ENCODE peak calls at places on chromosome 7, in seven cellular contexts. Q, Y, U, E, G, W and B are unnamed samples. For H3K27me3, the result is how much of the 10 kb centered on the place peaks cover.

GRCh38 chr7:100694196-100694745 is at the start of gene GIGYF1:
- DNase-seq in U (no peak), Q (peak), W (peak), Y (peak), E (peak), G (peak), B (no peak)

GRCh38 chr7:68441610-68442009 is 1156.7 kb upstream of the AUTS2 start:
- DNase-seq in E (no peak), Y (no peak), G (no peak), W (no peak), U (no peak), Q (no peak), B (no peak)

GRCh38 chr7:128265906-128266300 is 24.8 kb downstream of the LEP start:
- DNase-seq in U (no peak), E (no peak), Q (no peak), G (no peak), W (no peak), Y (no peak), B (no peak)

GRCh38 chr7:74297516-74298233 is 8.5 kb downstream of the CLIP2 start:
- DNase-seq in Q (no peak), Y (no peak), G (no peak), E (no peak), W (no peak), U (no peak), B (no peak)

GRCh38 chr7:132239422-132239994 is 336.8 kb downstream of the PLXNA4 start:
- DNase-seq in Q (no peak), Y (no peak), W (no peak), G (no peak), E (no peak), U (peak), B (no peak)

GRCh38 chr7:84981038-84981601 is 205.7 kb downstream of the SEMA3D start:
- DNase-seq in G (no peak), E (no peak), Y (no peak), U (peak), W (no peak), Q (no peak), B (no peak)

GRCh38 chr7:50534690-50535290 is 30.4 kb downstream of the DDC start:
- DNase-seq in U (peak), W (no peak), Y (no peak), Q (peak), E (no peak), G (peak), B (no peak)

GRCh38 chr7:146216371-146217041 is 99.9 kb downstream of the CNTNAP2 start:
- DNase-seq in E (no peak), Q (no peak), U (no peak), Y (no peak), G (no peak), W (no peak), B (no peak)

GRCh38 chr7:93447509-93447908 is 127.0 kb downstream of the CALCR start:
- DNase-seq in E (no peak), Q (no peak), G (no peak), Y (no peak), W (no peak), U (no peak), B (no peak)

GRCh38 chr7:99472561-99473314 is at the start of gene ZNF789:
- DNase-seq in G (peak), Q (peak), E (peak), U (peak), W (peak), Y (peak), B (peak)

GRCh38 chr7:38798552-38799267 is 110.3 kb downstream of the VPS41 start:
- DNase-seq in U (no peak), G (no peak), W (no peak), Y (peak), E (no peak), Q (peak), B (no peak)

GRCh38 chr7:40372031-40372430 is 237.2 kb downstream of the SUGCT start:
- DNase-seq in W (no peak), G (no peak), E (no peak), Q (no peak), Y (no peak), U (peak), B (no peak)

GRCh38 chr7:46512901-46513431 is 591.9 kb upstream of the IGFBP3 start:
- DNase-seq in W (no peak), E (no peak), U (no peak), G (peak), Q (no peak), Y (no peak), B (no peak)

DNA sequence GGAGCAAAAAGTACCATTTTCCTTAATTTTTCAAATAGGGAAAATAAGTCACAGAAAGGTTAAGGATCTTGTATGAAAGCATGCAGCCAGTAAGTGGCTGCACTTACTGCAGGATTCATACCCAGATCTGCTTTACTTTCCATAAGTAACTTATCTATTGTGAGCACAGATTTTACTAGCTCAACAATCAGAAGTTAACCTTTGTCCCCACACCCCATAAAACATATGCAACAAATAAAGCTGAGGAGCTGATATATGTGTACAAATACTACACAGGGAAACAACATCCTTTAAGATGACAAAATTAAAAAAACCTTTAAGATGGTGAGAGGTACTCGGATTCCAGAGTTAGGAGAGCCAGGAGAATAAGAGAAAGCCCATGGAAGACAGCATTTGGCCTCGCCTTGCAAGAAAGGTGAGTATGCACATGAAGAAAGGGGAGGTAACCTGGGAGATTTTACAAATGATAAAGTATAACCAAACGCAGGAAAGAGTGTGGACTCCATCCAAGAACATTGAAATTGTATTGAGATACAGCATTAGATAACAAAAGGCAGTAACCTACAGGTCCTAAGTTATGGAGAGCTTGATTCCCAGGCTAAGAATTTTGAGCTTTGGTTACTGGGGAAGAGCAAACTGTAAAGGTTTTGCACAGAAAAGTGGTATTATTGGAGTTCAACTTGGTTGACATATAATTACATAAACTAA is 87.1 kb downstream of the ITGB8 start:
- DNase-seq in W (no peak), E (no peak), Y (no peak), U (no peak), G (no peak), Q (no peak), B (no peak)
- H3K4me3 ChIP-seq in W (no peak), E (no peak), Y (no peak), U (no peak), G (no peak), Q (no peak), B (no peak)

GRCh38 chr7:96992624-96993452 is 12.5 kb upstream of the DLX6 start:
- DNase-seq in W (no peak), U (no peak), Q (peak), Y (no peak), E (no peak), G (no peak), B (no peak)

GRCh38 chr7:96995406-96996110 is 9.8 kb upstream of the DLX6 start:
- DNase-seq in G (no peak), Q (peak), Y (no peak), U (no peak), E (no peak), W (no peak), B (no peak)

GRCh38 chr7:96993980-96994379 is 11.4 kb upstream of the DLX6 start:
- DNase-seq in G (no peak), W (no peak), Y (no peak), E (no peak), Q (no peak), U (no peak), B (no peak)

GRCh38 chr7:96991850-96992623 is 13.3 kb upstream of the DLX6 start:
- DNase-seq in Y (no peak), G (no peak), E (no peak), U (no peak), W (no peak), Q (no peak), B (no peak)

DNA sequence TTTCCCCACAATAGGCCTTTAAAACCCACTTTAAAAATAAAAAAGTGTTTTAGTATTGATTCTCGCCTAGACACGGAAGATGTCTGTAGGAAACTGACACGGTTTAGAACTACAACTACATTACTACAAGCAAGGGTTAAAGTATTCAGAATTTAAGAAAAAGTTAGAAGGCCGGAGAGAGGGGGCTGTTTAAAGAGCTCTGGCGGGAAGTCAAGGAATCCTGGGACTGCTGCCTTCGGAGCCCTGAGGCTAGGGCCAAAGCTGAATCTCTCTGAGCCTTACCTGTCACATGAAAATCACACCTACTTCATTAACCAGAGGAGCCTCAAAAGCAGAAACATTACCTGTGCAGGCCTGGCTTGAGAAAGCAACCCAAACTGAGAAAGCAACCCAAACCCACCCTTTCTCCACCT is 11.9 kb upstream of the DLX6 start:
- DNase-seq in Q (no peak), E (no peak), U (no peak), G (no peak), W (no peak), Y (no peak), B (no peak)
- H3K27me3 ChIP-seq in Q (half or more), E (half or more), U (half or more), G (under half), W (half or more), Y (half or more), B (half or more)

GRCh38 chr7:15011289-15011688 is 108.7 kb upstream of the DGKB start:
- DNase-seq in G (no peak), Y (no peak), E (no peak), U (no peak), Q (peak), W (no peak), B (no peak)

GRCh38 chr7:15005672-15006071 is 103.1 kb upstream of the DGKB start:
- DNase-seq in Q (no peak), E (no peak), W (no peak), U (no peak), G (no peak), Y (no peak), B (no peak)

GRCh38 chr7:15012135-15012534 is 109.6 kb upstream of the DGKB start:
- DNase-seq in Y (no peak), W (no peak), E (no peak), G (no peak), U (no peak), Q (no peak), B (no peak)

GRCh38 chr7:15007507-15007906 is 105.0 kb upstream of the DGKB start:
- DNase-seq in G (no peak), U (peak), Q (peak), E (no peak), W (no peak), Y (peak), B (no peak)
- TF ChIP-seq CTCF in G (no peak), U (peak), Q (peak), E (no peak), W (no peak), Y (peak), B (no peak)

GRCh38 chr7:150745868-150746267 is 8.7 kb downstream of the GIMAP5 start:
- DNase-seq in Y (no peak), E (no peak), Q (no peak), U (no peak), W (no peak), G (no peak), B (peak)

GRCh38 chr7:150745086-150745485 is 7.9 kb downstream of the GIMAP5 start:
- DNase-seq in W (no peak), G (no peak), E (no peak), U (no peak), Y (no peak), Q (no peak), B (no peak)

GRCh38 chr7:150746931-150747330 is 9.7 kb downstream of the GIMAP5 start:
- DNase-seq in G (no peak), Q (no peak), U (no peak), Y (no peak), W (no peak), E (no peak), B (no peak)

GRCh38 chr7:150742286-150742968 is 5.2 kb downstream of the GIMAP5 start:
- DNase-seq in G (no peak), Q (no peak), U (no peak), W (no peak), Y (no peak), E (no peak), B (peak)

DNA sequence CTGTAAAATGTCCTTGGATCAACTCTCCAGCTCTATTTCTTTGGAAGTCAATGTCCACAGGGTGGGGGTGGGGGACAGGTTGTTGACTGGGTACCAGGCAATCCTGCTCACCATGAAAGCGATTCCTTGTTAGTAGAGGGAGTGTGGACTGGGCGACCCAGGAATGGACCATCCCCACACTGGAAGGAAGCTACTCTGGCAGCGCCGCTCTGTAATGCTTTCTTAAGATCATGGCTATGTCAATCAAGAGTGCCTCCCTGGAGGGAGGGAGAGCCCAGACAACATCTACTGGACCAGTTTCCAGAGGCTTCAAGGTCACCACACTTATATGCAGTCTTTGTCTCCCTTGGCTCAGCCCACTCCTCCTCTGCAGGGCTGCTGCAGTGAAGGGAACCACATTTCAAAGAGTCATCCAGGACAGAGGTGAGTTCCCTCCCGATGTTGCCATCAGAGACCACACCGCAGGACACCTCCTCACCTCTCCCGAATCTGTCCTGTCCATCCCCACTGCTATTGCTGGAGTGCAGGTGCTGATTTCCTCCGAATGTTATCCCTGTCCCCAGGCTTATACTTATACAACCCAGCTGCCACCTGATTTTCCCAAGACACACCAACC is 6.9 kb downstream of the GIMAP5 start:
- DNase-seq in Y (no peak), W (no peak), G (no peak), Q (no peak), E (no peak), U (no peak), B (no peak)
- H3K4me3 ChIP-seq in Y (no peak), W (no peak), G (no peak), Q (no peak), E (no peak), U (no peak), B (peak)

DNA sequence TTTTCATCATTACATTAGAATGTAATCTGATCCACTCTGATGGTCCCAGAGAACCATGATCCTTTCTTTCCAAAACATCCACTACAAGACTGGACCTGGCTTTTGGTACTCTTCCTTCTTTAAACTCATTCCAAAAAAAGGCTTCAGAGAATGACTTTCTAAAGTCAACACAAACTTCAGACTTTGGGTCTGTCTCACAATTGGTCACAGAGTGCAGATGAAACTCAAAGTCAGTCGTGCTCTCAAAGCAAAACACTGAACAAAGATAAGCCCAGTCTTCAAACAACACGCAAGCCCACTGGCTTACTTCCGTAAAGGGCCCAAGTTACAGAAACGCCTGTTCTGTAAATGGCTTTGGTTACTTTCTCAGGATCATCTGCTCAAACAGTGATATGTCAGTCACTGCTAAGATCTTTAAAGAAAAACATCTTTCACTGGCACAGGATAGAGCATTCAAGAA is 250.9 kb upstream of the MKLN1 start:
- DNase-seq in Q (no peak), U (peak), G (no peak), W (no peak), E (no peak), Y (peak), B (no peak)
- H3K27me3 ChIP-seq in Q (under half), U (under half), G (under half), W (under half), E (under half), Y (under half), B (under half)

DNA sequence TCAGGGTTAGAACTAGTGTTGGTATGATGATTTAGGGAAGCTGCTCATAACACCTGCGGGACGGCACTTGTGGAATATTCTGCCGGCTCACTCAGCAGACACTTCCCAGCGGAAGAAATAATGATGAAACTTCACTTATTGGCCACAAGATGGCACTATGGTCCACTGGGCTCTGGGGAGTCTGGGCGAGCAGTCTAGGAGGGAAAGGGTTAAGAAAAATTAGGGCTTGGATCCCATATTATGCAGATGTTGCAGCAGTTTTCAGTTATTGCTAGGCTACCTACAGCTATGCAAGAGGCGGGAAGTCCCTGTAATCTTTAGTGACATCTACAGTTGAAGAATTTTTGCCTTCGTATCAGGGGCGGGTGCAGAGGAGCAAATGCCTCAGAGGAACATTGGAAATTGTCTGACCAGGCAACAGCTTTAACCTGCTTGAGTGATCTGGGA is 238.7 kb upstream of the PRSS58 start:
- DNase-seq in Q (no peak), Y (peak), E (no peak), G (no peak), U (peak), W (no peak), B (no peak)
- TF ChIP-seq CTCF in Q (peak), Y (peak), E (peak), G (peak), U (peak), W (peak), B (peak)

GRCh38 chr7:150823010-150823409 is 22.4 kb downstream of the TMEM176A start:
- DNase-seq in G (no peak), E (no peak), Q (no peak), W (no peak), U (no peak), Y (no peak), B (no peak)

GRCh38 chr7:150820578-150821198 is 20.1 kb downstream of the TMEM176A start:
- DNase-seq in G (no peak), U (no peak), Q (no peak), Y (no peak), W (no peak), E (no peak), B (no peak)

GRCh38 chr7:150814328-150815001 is 13.9 kb downstream of the TMEM176A start:
- DNase-seq in Q (no peak), Y (no peak), G (no peak), E (no peak), U (no peak), W (no peak), B (no peak)

GRCh38 chr7:150820148-150820547 is 19.6 kb downstream of the TMEM176A start:
- DNase-seq in W (no peak), U (no peak), G (no peak), Q (no peak), E (no peak), Y (no peak), B (no peak)

GRCh38 chr7:150818971-150819370 is 18.4 kb downstream of the TMEM176A start:
- DNase-seq in Y (no peak), Q (no peak), U (no peak), W (no peak), E (no peak), G (no peak), B (no peak)
- H3K4me3 ChIP-seq in Y (no peak), Q (no peak), U (no peak), W (no peak), E (no peak), G (no peak), B (no peak)

GRCh38 chr7:8435120-8435519 is 1.7 kb downstream of the NXPH1 start:
- DNase-seq in G (no peak), W (no peak), Q (peak), Y (no peak), U (no peak), E (no peak), B (no peak)
- H3K27me3 ChIP-seq in G (under half), W (under half), Q (half or more), Y (half or more), U (under half), E (half or more), B (under half)

GRCh38 chr7:142418316-142418715 is 160.5 kb upstream of the PRSS58 start:
- DNase-seq in G (no peak), Q (no peak), W (no peak), U (no peak), Y (no peak), E (no peak), B (no peak)

GRCh38 chr7:142425281-142425680 is 167.4 kb upstream of the PRSS58 start:
- DNase-seq in G (no peak), U (no peak), Q (no peak), Y (no peak), E (no peak), W (no peak), B (no peak)

GRCh38 chr7:142414915-142415314 is 157.1 kb upstream of the PRSS58 start:
- DNase-seq in G (no peak), W (no peak), Q (no peak), E (no peak), Y (no peak), U (no peak), B (no peak)

GRCh38 chr7:142420554-142421362 is 162.9 kb upstream of the PRSS58 start:
- DNase-seq in E (no peak), W (no peak), G (no peak), Q (peak), U (no peak), Y (peak), B (no peak)
- TF ChIP-seq CTCF in E (no peak), W (no peak), G (no peak), Q (peak), U (peak), Y (peak), B (no peak)